ENCODE peak calls at places on chromosomes 7 and 10, in six cellular contexts. C is GM13977, N is WTC11, U is coronary artery, G is kidney, W is suprapubic skin. R is an unnamed sample.
A peak's percentile ranks its signal among the peaks of the same experiment; 100 is the strongest.

GRCh38 chr10:120600871-120601644 is 144.0 kb downstream of the PLPP4 start:
- DNase-seq in C (no peak), N (peak; percentile 67), U (no peak), G (no peak), W (no peak), R (no peak)

GRCh38 chr7:43199333-43199732 is 86.9 kb downstream of the HECW1 start:
- DNase-seq in C (no peak), N (no peak), U (no peak), G (no peak), W (no peak), R (no peak)

GRCh38 chr10:78319371-78319770 is 285.7 kb downstream of the RPS24 start:
- DNase-seq in C (no peak), N (no peak), U (peak; percentile 40), G (no peak), W (no peak), R (no peak)

GRCh38 chr7:66583696-66584095 is 45.0 kb upstream of the KCTD7 start:
- DNase-seq in C (no peak), N (no peak), U (no peak), G (no peak), W (no peak), R (peak; percentile 56)

GRCh38 chr10:130045091-130045652 is 65.5 kb downstream of the C10orf143 start:
- DNase-seq in C (no peak), N (peak; percentile 78), U (peak; percentile 62), G (peak; percentile 29), W (no peak), R (no peak)

GRCh38 chr10:119198438-119198837 is 8.9 kb upstream of the GRK5 start:
- DNase-seq in C (peak; percentile 40), N (peak; percentile 51), U (no peak), G (no peak), W (no peak), R (no peak)

GRCh38 chr7:37491919-37492694 is 43.4 kb upstream of the ELMO1 start:
- DNase-seq in C (no peak), N (peak; percentile 94), U (no peak), G (no peak), W (no peak), R (no peak)

GRCh38 chr10:60349426-60349825 is 40.2 kb downstream of the ANK3 start:
- DNase-seq in C (no peak), N (no peak), U (no peak), G (no peak), W (no peak), R (no peak)

GRCh38 chr7:127850195-127850594 is 181.0 kb downstream of the LRRC4 start:
- DNase-seq in C (no peak), N (no peak), U (no peak), G (no peak), W (no peak), R (no peak)

GRCh38 chr7:157937432-157937831 is 600.6 kb downstream of the DNAJB6 start:
- DNase-seq in C (no peak), N (no peak), U (no peak), G (no peak), W (no peak), R (no peak)

GRCh38 chr10:14244147-14244546 is 86.6 kb downstream of the FRMD4A start:
- DNase-seq in C (no peak), N (peak; percentile 57), U (no peak), G (no peak), W (no peak), R (no peak)

GRCh38 chr7:143305423-143306070 is 10.4 kb upstream of the CLCN1 start:
- DNase-seq in C (peak; percentile 40), N (peak; percentile 85), U (no peak), G (no peak), W (no peak), R (peak; percentile 72)

GRCh38 chr7:7870590-7870989 is 98.0 kb upstream of the GLCCI1 start:
- DNase-seq in C (no peak), N (no peak), U (no peak), G (no peak), W (no peak), R (no peak)

GRCh38 chr10:100882681-100883321 is 30.0 kb upstream of the SLF2 start:
- DNase-seq in C (no peak), N (no peak), U (no peak), G (no peak), W (no peak), R (no peak)

GRCh38 chr10:79394631-79395030 is 47.4 kb downstream of the PPIF start:
- DNase-seq in C (no peak), N (no peak), U (no peak), G (peak; percentile 17), W (no peak), R (no peak)

GRCh38 chr10:112981553-112981952 is 31.5 kb downstream of the TCF7L2 start:
- DNase-seq in C (peak; percentile 55), N (no peak), U (no peak), G (no peak), W (no peak), R (no peak)

GRCh38 chr10:115417585-115418265 is 324.6 kb downstream of the ATRNL1 start:
- DNase-seq in C (peak; percentile 37), N (peak; percentile 64), U (no peak), G (peak; percentile 29), W (no peak), R (no peak)

GRCh38 chr10:102835007-102835482 is 2.2 kb downstream of the CYP17A1 start:
- DNase-seq in C (peak; percentile 81), N (peak; percentile 89), U (no peak), G (peak; percentile 74), W (peak; percentile 79), R (peak; percentile 71)

GRCh38 chr10:35232509-35232908 is 103.8 kb upstream of the CCNY start:
- DNase-seq in C (no peak), N (no peak), U (no peak), G (no peak), W (no peak), R (no peak)

GRCh38 chr10:35231646-35232045 is 104.7 kb upstream of the CCNY start:
- DNase-seq in C (no peak), N (no peak), U (no peak), G (no peak), W (no peak), R (no peak)

GRCh38 chr10:35234073-35234472 is 102.2 kb upstream of the CCNY start:
- DNase-seq in C (no peak), N (no peak), U (no peak), G (no peak), W (no peak), R (no peak)

GRCh38 chr10:35237766-35238512 is 98.4 kb upstream of the CCNY start:
- DNase-seq in C (no peak), N (no peak), U (no peak), G (no peak), W (no peak), R (no peak)

GRCh38 chr10:35236739-35237138 is 99.6 kb upstream of the CCNY start:
- DNase-seq in C (no peak), N (peak; percentile 22), U (no peak), G (no peak), W (no peak), R (no peak)
- TF ChIP-seq CTCF in C (peak; percentile 3), N (no peak), U (no peak), G (peak; percentile 23), W (no peak), R (no peak)

GRCh38 chr10:124248646-124249045 is 155.2 kb upstream of the CHST15 start:
- DNase-seq in C (no peak), N (no peak), U (no peak), G (no peak), W (peak; percentile 58), R (no peak)

GRCh38 chr10:124250506-124250905 is 157.1 kb upstream of the CHST15 start:
- DNase-seq in C (no peak), N (no peak), U (peak; percentile 38), G (no peak), W (no peak), R (no peak)

GRCh38 chr10:124249196-124249595 is 155.8 kb upstream of the CHST15 start:
- DNase-seq in C (no peak), N (no peak), U (peak; percentile 41), G (no peak), W (peak; percentile 6), R (no peak)

GRCh38 chr10:124251317-124251716 is 157.9 kb upstream of the CHST15 start:
- DNase-seq in C (no peak), N (no peak), U (no peak), G (no peak), W (no peak), R (no peak)

GRCh38 chr10:124249812-124250432 is 156.5 kb upstream of the CHST15 start:
- DNase-seq in C (no peak), N (no peak), U (peak; percentile 47), G (no peak), W (peak; percentile 34), R (no peak)
- TF ChIP-seq CTCF in C (peak; percentile 29), N (peak; percentile 60), U (no peak), G (peak; percentile 6), W (no peak), R (peak; percentile 29)

DNA sequence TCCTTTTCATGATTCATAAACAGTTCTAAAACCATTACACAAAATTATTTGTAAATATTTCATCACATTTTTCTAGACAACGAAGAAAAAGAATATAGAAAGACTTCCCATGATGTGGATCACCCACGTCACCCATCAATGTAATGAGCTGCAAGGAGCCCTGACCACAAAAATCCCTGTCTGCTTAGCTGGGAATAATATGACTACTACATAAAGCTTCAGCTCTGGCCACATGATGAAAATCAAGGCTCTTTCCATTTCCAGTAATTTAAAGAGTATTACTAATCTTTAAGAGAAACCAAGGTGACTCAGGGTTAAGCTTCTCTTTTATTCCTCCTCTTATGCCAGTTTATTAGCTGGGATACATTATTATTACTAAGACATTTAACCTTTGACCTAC is 180.8 kb upstream of the CACNA2D1 start:
- DNase-seq in C (no peak), N (no peak), U (no peak), G (no peak), W (no peak), R (no peak)
- TF ChIP-seq CTCF in C (no peak), N (no peak), U (no peak), G (no peak), W (no peak), R (no peak)

GRCh38 chr7:144513332-144513731 is 109.8 kb upstream of the NOBOX start:
- DNase-seq in C (peak; percentile 11), N (no peak), U (no peak), G (no peak), W (no peak), R (no peak)
- TF ChIP-seq CTCF in C (peak; percentile 49), N (no peak), U (no peak), G (no peak), W (no peak), R (no peak)

GRCh38 chr10:3452234-3452633 is 279.7 kb upstream of the PITRM1 start:
- DNase-seq in C (no peak), N (no peak), U (no peak), G (no peak), W (no peak), R (no peak)
- TF ChIP-seq CTCF in C (peak; percentile 27), N (no peak), U (no peak), G (peak; percentile 4), W (no peak), R (no peak)

GRCh38 chr10:97117372-97117771 is 68.4 kb downstream of the SLIT1 start:
- DNase-seq in C (no peak), N (no peak), U (no peak), G (no peak), W (no peak), R (no peak)
- TF ChIP-seq CTCF in C (peak; percentile 42), N (no peak), U (no peak), G (no peak), W (no peak), R (no peak)